ENCODE peak calls at places on chromosome 11, in eight cellular contexts. M, Q, L, W, G, E, V and Z are unnamed samples.

GRCh38 chr11:69823641-69824285 is 4.5 kb upstream of the FGF3 start:
- DNase-seq in M (no peak), Q (no peak), L (no peak), W (no peak), G (no peak), E (no peak), V (no peak), Z (no peak)

GRCh38 chr11:38543311-38543710 is 1945.3 kb upstream of the RAG2 start:
- DNase-seq in M (no peak), Q (no peak), L (no peak), W (no peak), G (no peak), E (no peak), V (peak), Z (no peak)

GRCh38 chr11:68448604-68449011 is 11.9 kb upstream of the PPP6R3 start:
- DNase-seq in M (no peak), Q (no peak), L (no peak), W (no peak), G (no peak), E (no peak), V (no peak), Z (no peak)

GRCh38 chr11:69923641-69924307 is 104.6 kb upstream of the FGF3 start:
- DNase-seq in M (no peak), Q (no peak), L (no peak), W (no peak), G (no peak), E (no peak), V (no peak), Z (no peak)

GRCh38 chr11:125063429-125064043 is 431 bp downstream of the SLC37A2 start:
- DNase-seq in M (peak), Q (peak), L (no peak), W (no peak), G (no peak), E (no peak), V (peak), Z (no peak)

GRCh38 chr11:111365722-111366559 is 13.1 kb downstream of the POU2AF1 start:
- DNase-seq in M (no peak), Q (no peak), L (no peak), W (no peak), G (no peak), E (no peak), V (no peak), Z (no peak)

GRCh38 chr11:26946209-26946828 is 47.6 kb upstream of the FIBIN start:
- DNase-seq in M (no peak), Q (no peak), L (no peak), W (peak), G (no peak), E (no peak), V (no peak), Z (no peak)

GRCh38 chr11:78886616-78887015 is 312.0 kb upstream of the NARS2 start:
- DNase-seq in M (no peak), Q (no peak), L (no peak), W (peak), G (no peak), E (no peak), V (no peak), Z (no peak)

GRCh38 chr11:61855939-61856730 is 28.0 kb downstream of the FADS2 start:
- DNase-seq in M (no peak), Q (no peak), L (no peak), W (no peak), G (no peak), E (no peak), V (no peak), Z (no peak)

GRCh38 chr11:35166369-35167360 is 27.7 kb downstream of the CD44 start:
- DNase-seq in M (no peak), Q (no peak), L (no peak), W (peak), G (no peak), E (peak), V (peak), Z (no peak)